ENCODE peak calls at places on chromosomes 5 and 9, in six cellular contexts. One of them, this sample, is unnamed.

GRCh38 chr5:8322478-8322877 is 453.5 kb downstream of the MTRR start:
- DNase-seq in left lung: no peak
- DNase-seq in Peyer's patch: no peak
- DNase-seq in uterus: no peak
- DNase-seq in cardiac fibroblast: no peak
- DNase-seq in spleen: no peak
- DNase-seq in this sample: no peak

GRCh38 chr5:180799902-180800801 is 2.5 kb downstream of the MGAT1 start:
- DNase-seq in Peyer's patch: peak
- DNase-seq in left lung: no peak
- DNase-seq in spleen: no peak
- DNase-seq in cardiac fibroblast: peak
- DNase-seq in uterus: no peak
- DNase-seq in this sample: no peak

GRCh38 chr9:108691614-108692013 is 164.2 kb downstream of the ACTL7B start:
- DNase-seq in uterus: no peak
- DNase-seq in Peyer's patch: peak
- DNase-seq in spleen: no peak
- DNase-seq in cardiac fibroblast: no peak
- DNase-seq in left lung: no peak
- DNase-seq in this sample: no peak

GRCh38 chr9:2676466-2676865 is 40.8 kb upstream of the KCNV2 start:
- DNase-seq in spleen: no peak
- DNase-seq in left lung: no peak
- DNase-seq in uterus: no peak
- DNase-seq in cardiac fibroblast: no peak
- DNase-seq in Peyer's patch: no peak
- DNase-seq in this sample: no peak

GRCh38 chr9:134880484-134881312 is at the start of gene FCN2:
- DNase-seq in Peyer's patch: no peak
- DNase-seq in left lung: no peak
- DNase-seq in spleen: no peak
- DNase-seq in uterus: no peak
- DNase-seq in cardiac fibroblast: no peak
- DNase-seq in this sample: no peak

GRCh38 chr5:72476265-72476664 is 30.9 kb downstream of the ZNF366 start:
- DNase-seq in uterus: no peak
- DNase-seq in cardiac fibroblast: no peak
- DNase-seq in spleen: no peak
- DNase-seq in Peyer's patch: no peak
- DNase-seq in left lung: no peak
- DNase-seq in this sample: no peak

GRCh38 chr5:143314664-143315063 is 88.8 kb downstream of the NR3C1 start:
- DNase-seq in cardiac fibroblast: peak
- DNase-seq in spleen: no peak
- DNase-seq in uterus: no peak
- DNase-seq in Peyer's patch: no peak
- DNase-seq in left lung: no peak
- DNase-seq in this sample: no peak

GRCh38 chr9:124941689-124942561 is 1.0 kb upstream of the GOLGA1 start:
- DNase-seq in cardiac fibroblast: peak
- DNase-seq in uterus: peak
- DNase-seq in Peyer's patch: peak
- DNase-seq in spleen: peak
- DNase-seq in left lung: peak
- DNase-seq in this sample: peak

GRCh38 chr9:73023025-73023541 is 70.2 kb upstream of the ALDH1A1 start:
- DNase-seq in spleen: no peak
- DNase-seq in Peyer's patch: peak
- DNase-seq in left lung: peak
- DNase-seq in cardiac fibroblast: peak
- DNase-seq in uterus: peak
- DNase-seq in this sample: peak

DNA sequence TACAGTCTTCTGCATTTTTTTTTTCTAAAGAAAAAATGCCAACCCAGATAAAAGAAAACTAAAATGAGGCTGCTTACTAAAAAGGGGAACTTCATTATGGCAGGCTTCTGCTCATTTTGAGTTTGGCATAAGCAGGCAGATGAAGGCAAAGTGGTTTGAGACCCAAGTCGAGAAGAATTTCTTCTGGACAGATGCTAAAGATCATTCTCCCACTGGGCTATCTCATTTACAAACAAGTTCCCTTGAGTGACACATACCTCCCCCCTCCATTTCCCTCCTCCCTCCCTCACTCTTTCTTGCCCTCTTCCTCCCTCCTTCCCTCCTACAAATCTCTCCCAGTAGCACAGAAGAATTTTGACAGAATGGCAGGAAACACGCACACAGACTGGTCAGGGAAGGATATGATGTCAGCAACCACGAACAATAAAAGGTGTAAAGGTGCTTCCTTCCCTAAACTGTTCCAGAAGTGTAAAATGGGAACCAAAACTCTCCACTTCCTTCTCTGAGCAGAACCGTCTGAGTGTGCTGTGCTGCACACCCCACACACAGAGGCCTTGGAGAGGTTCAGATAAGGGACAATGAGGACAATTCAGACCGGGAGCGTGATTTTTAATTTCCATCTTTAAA is 55.9 kb downstream of the MEF2C start:
- DNase-seq in cardiac fibroblast: peak
- DNase-seq in left lung: no peak
- DNase-seq in Peyer's patch: peak
- DNase-seq in spleen: peak
- DNase-seq in uterus: no peak
- DNase-seq in this sample: no peak
- H3K4me3 ChIP-seq in cardiac fibroblast: peak
- H3K4me3 ChIP-seq in left lung: no peak
- H3K4me3 ChIP-seq in Peyer's patch: no peak
- H3K4me3 ChIP-seq in spleen: peak
- H3K4me3 ChIP-seq in uterus: no peak
- H3K4me3 ChIP-seq in this sample: no peak

GRCh38 chr9:23822331-23823169 is 3.5 kb downstream of the ELAVL2 start:
- DNase-seq in Peyer's patch: no peak
- DNase-seq in cardiac fibroblast: no peak
- DNase-seq in spleen: no peak
- DNase-seq in left lung: no peak
- DNase-seq in uterus: no peak
- DNase-seq in this sample: no peak

GRCh38 chr9:23826120-23826629 is at the start of gene ELAVL2:
- DNase-seq in Peyer's patch: peak
- DNase-seq in cardiac fibroblast: peak
- DNase-seq in left lung: peak
- DNase-seq in spleen: peak
- DNase-seq in uterus: peak
- DNase-seq in this sample: no peak

GRCh38 chr9:23825700-23826099 is 340 bp downstream of the ELAVL2 start:
- DNase-seq in cardiac fibroblast: no peak
- DNase-seq in spleen: no peak
- DNase-seq in left lung: no peak
- DNase-seq in Peyer's patch: no peak
- DNase-seq in uterus: no peak
- DNase-seq in this sample: no peak

GRCh38 chr9:23825143-23825531 is 903 bp downstream of the ELAVL2 start:
- DNase-seq in uterus: no peak
- DNase-seq in Peyer's patch: no peak
- DNase-seq in spleen: no peak
- DNase-seq in cardiac fibroblast: no peak
- DNase-seq in left lung: no peak
- DNase-seq in this sample: no peak

DNA sequence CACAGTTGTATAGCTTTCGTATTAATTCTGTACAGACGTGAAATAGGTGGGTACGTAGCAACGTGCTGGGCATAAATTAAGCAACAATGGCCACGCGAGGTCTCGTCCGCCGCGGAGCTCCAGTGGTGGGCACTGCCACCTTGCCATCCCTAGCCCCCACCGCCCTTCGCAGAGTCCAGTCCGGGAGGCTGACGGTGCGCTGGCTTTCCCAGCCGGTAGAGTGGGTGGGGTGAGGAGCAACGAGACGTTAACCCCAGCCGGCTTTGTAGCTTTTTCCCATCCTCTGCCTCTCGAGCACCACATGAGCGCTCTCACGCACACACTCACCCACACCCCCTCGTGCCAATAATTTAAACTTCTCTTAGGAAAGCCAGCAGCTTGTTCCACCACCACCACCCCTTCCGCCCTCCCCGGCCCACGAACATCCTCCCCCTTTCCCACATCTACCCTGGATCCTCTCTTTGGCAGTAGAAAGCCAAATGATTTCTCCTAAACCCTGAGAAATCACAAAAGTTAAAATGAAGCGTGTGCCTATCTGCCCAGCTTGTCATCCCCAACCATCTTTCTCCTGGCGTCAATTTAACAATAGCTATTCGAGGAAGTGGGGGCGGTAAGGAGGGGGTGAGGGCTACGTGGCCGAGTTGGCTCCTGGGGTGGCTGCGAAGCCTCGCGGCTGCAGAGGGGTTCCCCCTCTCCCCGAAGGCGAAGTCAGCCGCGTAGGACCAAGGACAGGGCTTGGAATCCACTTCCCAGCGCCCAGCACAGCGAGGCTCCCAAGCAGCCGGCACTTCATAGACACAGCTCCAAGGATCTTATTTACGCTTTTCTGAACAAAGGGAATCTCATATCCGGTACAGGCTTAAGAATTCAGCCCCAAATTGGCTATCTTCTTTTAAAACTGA is 1.5 kb downstream of the ELAVL2 start:
- DNase-seq in left lung: no peak
- DNase-seq in cardiac fibroblast: no peak
- DNase-seq in Peyer's patch: no peak
- DNase-seq in spleen: no peak
- DNase-seq in uterus: no peak
- DNase-seq in this sample: no peak
- H3K4me3 ChIP-seq in left lung: no peak
- H3K4me3 ChIP-seq in cardiac fibroblast: no peak
- H3K4me3 ChIP-seq in Peyer's patch: no peak
- H3K4me3 ChIP-seq in spleen: no peak
- H3K4me3 ChIP-seq in uterus: no peak
- H3K4me3 ChIP-seq in this sample: no peak

DNA sequence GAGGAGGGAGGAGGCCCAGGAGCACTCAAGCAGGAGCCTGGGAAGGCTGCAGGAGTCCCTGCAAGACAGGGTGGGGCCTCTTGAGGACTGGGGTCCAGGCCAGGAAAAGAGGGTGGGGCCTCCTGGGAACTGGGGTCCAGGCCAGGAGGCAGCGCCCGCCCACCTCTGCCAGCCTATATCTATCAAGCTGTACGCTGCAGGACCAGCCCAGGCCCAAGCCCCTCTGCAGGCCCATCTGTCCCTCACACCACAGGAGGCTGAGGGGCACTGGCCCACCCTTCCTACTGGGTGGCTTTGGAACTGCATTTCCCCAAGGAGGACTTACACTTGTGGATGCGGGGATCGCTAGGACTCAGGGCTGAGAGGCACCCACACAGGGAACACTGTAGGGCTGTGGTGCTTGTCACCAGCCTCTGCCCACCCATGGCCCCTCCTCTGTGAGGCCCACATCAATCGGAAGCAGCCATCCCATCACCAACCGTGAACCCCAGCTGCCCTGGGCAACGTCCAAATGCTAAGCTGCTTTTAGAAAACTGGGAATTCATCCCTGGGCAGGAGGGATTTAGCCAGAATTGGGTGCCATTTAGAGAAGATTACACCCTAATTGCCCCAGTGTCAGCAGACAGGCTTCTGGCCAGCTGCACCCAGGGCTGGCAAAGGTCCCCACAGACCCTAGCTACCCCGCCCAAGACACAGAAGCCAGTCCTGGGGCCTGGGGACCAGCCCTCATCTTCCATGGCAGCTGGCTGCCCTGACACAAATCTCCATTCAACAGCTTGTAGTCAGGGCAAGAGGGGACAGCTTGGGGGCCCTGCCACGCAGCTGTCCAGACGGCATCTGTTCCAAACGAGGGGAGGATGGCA is 15.3 kb downstream of the BICD2 start:
- DNase-seq in cardiac fibroblast: no peak
- DNase-seq in spleen: peak
- DNase-seq in uterus: no peak
- DNase-seq in Peyer's patch: no peak
- DNase-seq in left lung: no peak
- DNase-seq in this sample: no peak
- H3K4me3 ChIP-seq in cardiac fibroblast: no peak
- H3K4me3 ChIP-seq in spleen: no peak
- H3K4me3 ChIP-seq in uterus: no peak
- H3K4me3 ChIP-seq in Peyer's patch: no peak
- H3K4me3 ChIP-seq in left lung: no peak
- H3K4me3 ChIP-seq in this sample: no peak

GRCh38 chr5:172765766-172766286 is 5.2 kb downstream of the DUSP1 start:
- DNase-seq in cardiac fibroblast: peak
- DNase-seq in uterus: no peak
- DNase-seq in left lung: no peak
- DNase-seq in spleen: no peak
- DNase-seq in Peyer's patch: no peak
- DNase-seq in this sample: no peak
- H3K4me3 ChIP-seq in cardiac fibroblast: peak
- H3K4me3 ChIP-seq in uterus: peak
- H3K4me3 ChIP-seq in left lung: peak
- H3K4me3 ChIP-seq in spleen: peak
- H3K4me3 ChIP-seq in Peyer's patch: peak
- H3K4me3 ChIP-seq in this sample: peak